ENCODE peak calls at places on chromosome 12, in nine cellular contexts. Z is endothelial cell of umbilical vein, K is uterus, F is esophagus squamous epithelium, C is IMR-90, J is suprapubic skin, M is H1, O is Peyer's patch, L is stomach. G is an unnamed sample. For H3K4me1, the result is how much of the 10 kb centered on the place peaks cover.

GRCh38 chr12:40693503-40693863 is 1.2 kb downstream of the CNTN1 start:
- DNase-seq in Z (no peak), K (peak), F (no peak), C (no peak), J (peak), M (no peak), O (no peak), L (no peak), G (no peak)

GRCh38 chr12:40692617-40693502 is 621 bp downstream of the CNTN1 start:
- DNase-seq in Z (no peak), K (peak), F (no peak), C (no peak), J (peak), M (no peak), O (no peak), L (no peak), G (no peak)

GRCh38 chr12:33514893-33515292 is 75.3 kb upstream of the SYT10 start:
- DNase-seq in Z (no peak), K (no peak), F (no peak), C (no peak), J (no peak), M (no peak), O (no peak), L (no peak), G (no peak)

GRCh38 chr12:57340104-57340503 is 89.1 kb upstream of the STAC3 start:
- DNase-seq in Z (peak), K (peak), F (no peak), C (peak), J (no peak), M (no peak), O (no peak), L (peak), G (no peak)

GRCh38 chr12:29516431-29516875 is 19.0 kb upstream of the OVCH1 start:
- DNase-seq in Z (peak), K (no peak), F (no peak), C (peak), J (no peak), M (no peak), O (no peak), L (no peak), G (no peak)

GRCh38 chr12:88188180-88188579 is 46.1 kb downstream of the TMTC3 start:
- DNase-seq in Z (no peak), K (no peak), F (no peak), C (peak), J (no peak), M (no peak), O (no peak), L (no peak), G (no peak)

GRCh38 chr12:118307069-118307954 is 65.4 kb downstream of the TAOK3 start:
- DNase-seq in Z (peak), K (peak), F (no peak), C (peak), J (no peak), M (no peak), O (no peak), L (no peak), G (no peak)

GRCh38 chr12:7915911-7916403 is 20.0 kb downstream of the SLC2A3 start:
- DNase-seq in Z (no peak), K (no peak), F (no peak), C (no peak), J (no peak), M (no peak), O (no peak), L (no peak), G (no peak)

GRCh38 chr12:103782399-103782798 is 58.6 kb downstream of the NT5DC3 start:
- DNase-seq in Z (no peak), K (no peak), F (no peak), C (no peak), J (no peak), M (no peak), O (no peak), L (no peak), G (no peak)

GRCh38 chr12:119202544-119202943 is 23.8 kb downstream of the HSPB8 start:
- DNase-seq in Z (no peak), K (no peak), F (no peak), C (no peak), J (no peak), M (no peak), O (no peak), L (no peak), G (no peak)

GRCh38 chr12:685388-685787 is 22.1 kb upstream of the NINJ2 start:
- DNase-seq in Z (peak), K (no peak), F (no peak), C (peak), J (no peak), M (no peak), O (peak), L (no peak), G (no peak)

GRCh38 chr12:104668274-104668718 is 211.5 kb downstream of the CHST11 start:
- DNase-seq in Z (no peak), K (peak), F (no peak), C (peak), J (no peak), M (no peak), O (no peak), L (no peak), G (no peak)

GRCh38 chr12:131222271-131223139 is 268.8 kb downstream of the ADGRD1 start:
- DNase-seq in Z (no peak), K (no peak), F (no peak), C (no peak), J (no peak), M (no peak), O (no peak), L (no peak), G (no peak)

GRCh38 chr12:27383429-27384260 is 51.0 kb downstream of the BMAL2 start:
- DNase-seq in Z (peak), K (peak), F (no peak), C (peak), J (no peak), M (peak), O (peak), L (peak), G (no peak)

GRCh38 chr12:16385779-16386646 is 38.6 kb downstream of the MGST1 start:
- DNase-seq in Z (peak), K (peak), F (no peak), C (peak), J (no peak), M (no peak), O (no peak), L (peak), G (no peak)

GRCh38 chr12:117885211-117885610 is 83.6 kb downstream of the KSR2 start:
- DNase-seq in Z (no peak), K (no peak), F (no peak), C (no peak), J (no peak), M (no peak), O (no peak), L (no peak), G (no peak)

GRCh38 chr12:79927772-79928474 is 7.0 kb downstream of the PPP1R12A start:
- DNase-seq in Z (no peak), K (no peak), F (no peak), C (peak), J (no peak), M (no peak), O (peak), L (no peak), G (no peak)

GRCh38 chr12:123942277-123942653 is 30.4 kb downstream of the CCDC92 start:
- DNase-seq in Z (peak), K (no peak), F (no peak), C (peak), J (no peak), M (no peak), O (no peak), L (no peak), G (no peak)

GRCh38 chr12:93164103-93164880 is 213.4 kb upstream of the NUDT4 start:
- DNase-seq in Z (no peak), K (no peak), F (no peak), C (peak), J (no peak), M (no peak), O (no peak), L (no peak), G (no peak)

GRCh38 chr12:132570635-132571034 is 39.7 kb downstream of the LRCOL1 start:
- DNase-seq in Z (no peak), K (no peak), F (no peak), C (no peak), J (no peak), M (no peak), O (no peak), L (no peak), G (no peak)

GRCh38 chr12:95977764-95978305 is 18.3 kb downstream of the HAL start:
- DNase-seq in Z (no peak), K (no peak), F (no peak), C (no peak), J (peak), M (no peak), O (no peak), L (no peak), G (no peak)

GRCh38 chr12:6820171-6820570 is 1.4 kb upstream of the GPR162 start:
- DNase-seq in Z (no peak), K (no peak), F (no peak), C (no peak), J (no peak), M (no peak), O (no peak), L (no peak), G (no peak)

GRCh38 chr12:19186722-19187661 is 57.5 kb downstream of the PLEKHA5 start:
- DNase-seq in Z (peak), K (no peak), F (no peak), C (peak), J (no peak), M (no peak), O (no peak), L (no peak), G (no peak)

GRCh38 chr12:8449293-8449944 is 6.3 kb upstream of the CLEC6A start:
- DNase-seq in Z (peak), K (no peak), F (no peak), C (no peak), J (no peak), M (no peak), O (no peak), L (no peak), G (no peak)

GRCh38 chr12:43694879-43695278 is 63.7 kb downstream of the PUS7L start:
- DNase-seq in Z (no peak), K (no peak), F (no peak), C (no peak), J (no peak), M (no peak), O (no peak), L (no peak), G (no peak)

GRCh38 chr12:25257590-25258324 is 7.0 kb upstream of the KRAS start:
- DNase-seq in Z (no peak), K (no peak), F (no peak), C (no peak), J (no peak), M (no peak), O (no peak), L (no peak), G (no peak)

GRCh38 chr12:102454330-102454729 is 26.0 kb downstream of the IGF1 start:
- DNase-seq in Z (no peak), K (no peak), F (no peak), C (no peak), J (no peak), M (no peak), O (no peak), L (no peak), G (no peak)

GRCh38 chr12:32501835-32502333 is 102.5 kb downstream of the FGD4 start:
- DNase-seq in Z (peak), K (peak), F (no peak), C (peak), J (no peak), M (peak), O (no peak), L (peak), G (no peak)

GRCh38 chr12:27052176-27052575 is 29.8 kb downstream of the MED21 start:
- DNase-seq in Z (no peak), K (no peak), F (no peak), C (no peak), J (no peak), M (no peak), O (no peak), L (no peak), G (no peak)

GRCh38 chr12:93526786-93527428 is 45.6 kb upstream of the SOCS2 start:
- DNase-seq in Z (peak), K (no peak), F (no peak), C (peak), J (no peak), M (no peak), O (no peak), L (no peak), G (no peak)

GRCh38 chr12:68303850-68304249 is 28.3 kb downstream of the MDM1 start:
- DNase-seq in Z (no peak), K (peak), F (no peak), C (peak), J (no peak), M (no peak), O (no peak), L (no peak), G (no peak)

GRCh38 chr12:72077111-72077820 is 138.6 kb downstream of the TPH2 start:
- DNase-seq in Z (no peak), K (no peak), F (no peak), C (no peak), J (no peak), M (no peak), O (no peak), L (no peak), G (no peak)

GRCh38 chr12:24534632-24535031 is 414.3 kb downstream of the BCAT1 start:
- DNase-seq in Z (no peak), K (no peak), F (no peak), C (no peak), J (no peak), M (no peak), O (no peak), L (no peak), G (no peak)

DNA sequence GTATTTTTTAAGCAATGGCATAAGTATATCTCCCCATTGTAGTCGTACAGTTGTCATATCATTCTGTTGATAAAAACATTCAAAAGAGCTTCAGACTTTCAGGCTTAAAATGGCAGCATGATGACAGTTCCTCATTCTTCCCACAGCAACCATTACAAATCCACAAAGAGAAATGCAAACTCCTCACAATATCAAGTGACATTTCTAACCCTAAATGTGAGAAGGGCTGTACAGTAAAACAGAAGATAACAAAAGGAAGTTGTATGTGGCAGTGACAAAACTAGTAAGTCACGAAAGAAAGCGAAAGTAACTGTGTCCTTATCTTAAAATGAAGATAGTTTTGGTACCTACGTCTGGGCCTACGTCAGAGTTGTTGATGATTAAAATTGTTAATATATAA is 46.7 kb downstream of the GXYLT1 start:
- DNase-seq in Z (peak), K (no peak), F (no peak), C (no peak), J (no peak), M (no peak), O (no peak), L (no peak), G (no peak)
- TF ChIP-seq POLR2A in Z (no peak), K (no peak), F (no peak), C (no peak), J (no peak), M (no peak), O (no peak), L (no peak), G (no peak)

DNA sequence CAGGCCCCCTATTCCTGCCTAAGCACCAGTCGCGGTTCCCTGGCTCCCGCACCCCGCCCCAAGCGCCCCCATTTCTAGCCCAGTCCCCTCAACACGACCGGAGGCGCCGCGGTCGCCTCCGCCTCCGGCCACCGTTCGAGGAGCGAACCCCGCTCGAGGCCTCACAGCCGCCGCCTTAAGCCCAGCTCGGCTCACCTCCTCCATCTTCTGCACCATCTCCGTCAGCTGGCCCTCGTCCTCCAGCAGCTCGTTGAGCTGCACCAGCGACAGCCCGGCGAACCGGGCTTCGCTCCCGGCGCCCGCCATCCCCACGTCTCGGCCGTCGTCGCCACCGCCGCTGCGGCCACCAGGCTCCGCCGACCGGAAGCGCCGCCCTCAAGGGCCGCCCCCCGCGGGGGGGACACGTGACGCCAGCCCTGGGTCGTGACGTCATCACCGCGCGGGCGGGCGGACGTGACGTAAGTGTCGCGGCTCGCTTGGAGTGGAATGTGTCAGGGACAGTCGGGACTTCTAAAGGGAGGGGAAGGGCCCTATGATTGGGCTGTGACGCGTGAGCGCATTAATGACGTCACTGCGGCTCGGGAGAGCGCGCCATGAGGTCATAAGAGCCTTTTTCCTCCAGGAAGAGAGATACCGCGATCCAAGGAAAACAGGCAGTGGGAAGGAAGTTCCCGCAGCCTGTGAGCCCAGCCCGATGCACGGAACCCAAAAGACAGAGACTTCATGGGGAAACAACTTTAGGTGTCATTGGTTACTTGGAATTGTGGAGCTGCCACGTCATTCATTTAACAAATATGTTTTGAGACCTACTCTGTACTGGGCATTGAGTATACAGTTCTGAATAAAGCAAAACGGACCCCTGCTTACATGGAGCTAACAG is at the start of gene VPS37B:
- DNase-seq in Z (peak), K (peak), F (no peak), C (peak), J (peak), M (no peak), O (peak), L (peak), G (no peak)
- H3K4me1 ChIP-seq in Z (under half), K (under half), F (under half), C (under half), J (half or more), M (under half), O (under half), L (half or more), G (under half)

DNA sequence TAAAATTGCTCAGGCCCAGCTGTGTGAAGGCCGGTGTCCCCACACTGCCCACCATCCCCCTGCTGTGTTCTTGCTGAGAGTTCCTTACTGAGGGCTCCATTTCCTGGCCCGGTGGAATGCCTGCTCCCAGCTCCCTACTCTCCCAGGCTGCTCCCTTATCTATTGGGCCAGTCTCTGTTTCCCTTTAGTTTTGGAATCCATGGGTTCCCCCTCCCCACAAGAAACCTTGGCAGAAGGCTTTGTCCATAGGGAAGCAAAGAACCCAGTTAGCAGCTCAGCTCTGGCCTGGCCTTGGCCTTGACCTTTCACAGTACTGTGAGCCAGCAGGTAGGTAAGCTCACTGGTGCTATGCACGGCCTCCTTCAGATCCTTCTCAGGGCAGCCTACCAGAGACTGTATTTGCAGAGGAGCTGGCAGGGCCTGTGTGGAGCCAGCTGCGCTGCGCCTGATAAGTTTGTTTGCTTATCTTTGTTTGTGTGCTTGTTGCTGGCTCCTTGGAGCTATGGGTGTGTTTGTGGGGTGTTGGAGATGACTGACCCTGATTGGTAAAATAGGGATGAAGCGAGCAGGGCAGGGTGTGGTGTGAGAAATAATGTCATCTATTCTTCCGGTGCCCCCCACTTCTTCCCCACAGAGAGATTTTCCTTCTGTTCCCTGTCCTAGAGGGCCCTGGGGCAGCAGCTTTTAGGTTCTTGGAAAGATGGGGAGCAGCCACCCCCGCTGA is 19.2 kb downstream of the MLXIP start:
- DNase-seq in Z (peak), K (no peak), F (no peak), C (peak), J (no peak), M (no peak), O (no peak), L (peak), G (no peak)
- TF ChIP-seq POLR2A in Z (no peak), K (no peak), F (no peak), C (no peak), J (no peak), M (no peak), O (peak), L (no peak), G (no peak)

DNA sequence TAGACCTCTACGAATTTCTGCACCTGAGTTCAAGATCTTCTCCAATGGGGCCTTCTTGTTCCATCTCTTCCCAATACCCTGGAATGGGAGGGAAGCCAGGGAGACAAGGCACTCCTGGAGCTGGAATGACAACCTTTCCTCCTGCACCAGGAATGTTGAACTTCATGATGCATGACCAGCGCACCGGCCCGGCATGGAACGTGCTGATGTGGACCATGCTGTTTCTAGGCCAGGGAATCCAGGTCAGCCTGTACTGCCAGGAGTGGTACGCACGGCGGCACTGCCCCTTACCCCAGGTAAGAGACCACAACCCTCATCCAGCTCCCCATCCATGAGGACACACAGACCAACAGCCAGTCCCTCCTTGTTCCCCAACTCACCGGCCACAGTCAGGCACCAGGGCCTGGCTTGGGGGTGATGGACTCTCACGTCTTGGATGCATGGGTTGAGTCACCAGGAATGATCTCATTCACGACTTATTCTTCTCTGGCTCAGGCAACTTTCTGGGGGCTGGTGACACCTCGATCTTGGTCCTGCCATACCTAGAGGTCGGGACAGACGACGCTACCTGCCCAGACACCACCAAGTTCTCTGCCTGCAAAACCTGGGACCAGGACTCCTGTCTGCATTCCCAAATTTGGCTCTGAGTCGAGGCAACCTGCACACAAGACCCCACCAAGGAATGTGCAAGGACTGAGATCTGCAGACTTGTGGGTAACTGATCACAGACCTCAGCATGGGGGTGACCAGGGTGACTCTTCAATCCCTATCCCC is 20.5 kb downstream of the SOAT2 start:
- DNase-seq in Z (no peak), K (no peak), F (no peak), C (peak), J (no peak), M (no peak), O (no peak), L (no peak), G (no peak)
- H3K4me1 ChIP-seq in Z (under half), K (under half), F (under half), C (under half), J (under half), M (under half), O (under half), L (under half), G (under half)